ENCODE peak calls at places on chromosomes 5 and 9, in seven cellular contexts. W is IMR-90; J is cardiac muscle cell; H is CD4-positive, alpha-beta memory T cell; E is GM23338; O is pancreas; Y is GM23248. D is an unnamed sample. For H3K4me1, the result is how much of the 10 kb centered on the place peaks cover.

GRCh38 chr5:177491429-177491945 is 5.9 kb downstream of the PDLIM7 start:
- DNase-seq in H (peak), O (no peak), W (no peak), E (peak), J (peak), Y (peak), D (peak)

GRCh38 chr5:37086466-37087178 is 162.6 kb downstream of the CPLANE1 start:
- DNase-seq in O (no peak), H (no peak), J (no peak), Y (peak), W (peak), E (peak), D (no peak)

GRCh38 chr9:136267261-136268111 is 21.9 kb upstream of the QSOX2 start:
- DNase-seq in Y (peak), W (peak), H (peak), E (peak), O (peak), J (peak), D (peak)

GRCh38 chr5:177370488-177371119 is 12.9 kb downstream of the RGS14 start:
- DNase-seq in O (peak), Y (peak), J (peak), E (peak), W (peak), H (no peak), D (peak)

GRCh38 chr5:138809391-138809790 is 56.2 kb downstream of the CTNNA1 start:
- DNase-seq in J (no peak), W (peak), O (no peak), E (no peak), H (no peak), Y (peak), D (no peak)

GRCh38 chr5:14450055-14450524 is 131.5 kb upstream of the OTULINL start:
- DNase-seq in J (no peak), Y (peak), W (peak), E (no peak), O (no peak), H (no peak), D (no peak)

GRCh38 chr5:153775923-153776322 is 262.8 kb downstream of the FAM114A2 start:
- DNase-seq in O (no peak), J (no peak), W (no peak), Y (no peak), H (no peak), E (no peak), D (no peak)

GRCh38 chr9:93678199-93679019 is 102.0 kb downstream of the PHF2 start:
- DNase-seq in E (no peak), O (no peak), H (no peak), Y (no peak), J (no peak), W (no peak), D (no peak)

GRCh38 chr5:121979691-121980090 is 17.9 kb downstream of the SRFBP1 start:
- DNase-seq in E (no peak), H (no peak), Y (no peak), W (no peak), O (no peak), J (no peak), D (no peak)
- H3K27ac ChIP-seq in E (no peak), H (no peak), Y (no peak), W (no peak), O (no peak), J (no peak), D (no peak)

GRCh38 chr9:5629312-5630037 is 568 bp downstream of the RIC1 start:
- DNase-seq in E (peak), O (peak), W (no peak), H (no peak), J (peak), Y (peak), D (peak)
- H3K4me1 ChIP-seq in E (under half), O (under half), W (under half), H (half or more), J (under half), Y (under half), D (half or more)

GRCh38 chr5:145531038-145531734 is 304.0 kb downstream of the PRELID2 start:
- DNase-seq in E (no peak), H (no peak), O (peak), Y (peak), J (no peak), W (peak), D (no peak)
- H3K4me3 ChIP-seq in E (no peak), H (no peak), O (no peak), Y (no peak), J (no peak), W (no peak), D (no peak)

DNA sequence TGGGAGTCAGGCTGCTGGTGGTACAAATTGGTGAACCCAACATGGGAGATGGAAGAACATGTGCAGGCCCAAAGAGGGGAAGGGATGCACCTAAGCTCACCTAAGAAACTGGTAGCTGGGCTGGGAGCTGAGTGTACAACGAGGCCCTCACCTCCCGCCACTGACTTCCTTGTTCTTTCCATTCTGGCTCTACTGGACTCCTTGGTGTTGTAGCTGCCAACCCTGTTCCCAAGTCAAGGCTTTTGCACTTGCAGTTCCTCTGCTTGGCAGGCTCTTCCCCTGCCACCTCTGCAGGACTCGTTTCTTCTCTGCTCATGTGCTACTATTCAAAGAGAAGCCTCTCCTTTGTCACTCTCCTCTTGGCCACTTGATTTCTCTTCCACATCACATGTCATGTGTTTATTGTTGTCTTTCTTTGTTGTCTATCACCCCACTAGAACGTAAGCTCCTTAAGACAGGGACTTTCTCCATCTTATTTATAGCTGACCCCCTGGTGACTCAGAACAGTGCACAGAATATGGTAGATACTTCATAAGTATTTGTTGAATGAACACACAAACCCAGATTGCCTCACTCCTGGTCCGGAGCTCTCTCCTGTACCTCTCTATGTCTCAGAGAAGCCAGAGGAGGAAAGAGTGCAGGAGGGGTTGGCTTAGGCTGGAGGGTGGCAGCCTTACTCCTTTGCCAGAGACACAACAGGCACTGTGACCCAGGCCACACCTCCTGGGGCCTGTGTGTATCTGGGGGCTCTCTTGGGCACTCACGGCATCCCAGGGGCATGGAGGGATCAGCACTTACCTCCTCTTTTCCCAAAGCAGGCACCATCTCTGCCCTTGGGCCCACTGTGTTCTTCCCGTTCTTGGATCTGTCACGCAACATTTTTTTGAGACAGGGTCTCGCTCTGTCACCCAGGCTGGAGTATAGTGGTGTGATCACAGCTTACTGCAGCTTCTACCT is 5.2 kb upstream of the SPINK4 start:
- DNase-seq in W (peak), E (no peak), Y (peak), J (no peak), H (no peak), O (no peak), D (no peak)
- H3K27ac ChIP-seq in W (peak), E (no peak), Y (no peak), J (no peak), H (no peak), O (peak), D (no peak)

GRCh38 chr9:70402213-70402612 is 12.2 kb downstream of the KLF9 start:
- DNase-seq in Y (no peak), O (no peak), H (no peak), J (no peak), W (no peak), E (no peak), D (no peak)

GRCh38 chr9:70403618-70404025 is 10.8 kb downstream of the KLF9 start:
- DNase-seq in H (no peak), J (no peak), Y (peak), E (no peak), W (peak), O (no peak), D (no peak)

GRCh38 chr9:70405808-70406445 is 8.5 kb downstream of the KLF9 start:
- DNase-seq in W (no peak), J (no peak), E (peak), H (no peak), O (no peak), Y (no peak), D (no peak)

GRCh38 chr9:70403166-70403565 is 11.3 kb downstream of the KLF9 start:
- DNase-seq in Y (peak), J (no peak), W (no peak), H (no peak), E (no peak), O (no peak), D (no peak)

GRCh38 chr9:70404261-70404660 is 10.2 kb downstream of the KLF9 start:
- DNase-seq in H (no peak), W (no peak), O (no peak), J (no peak), Y (no peak), E (no peak), D (no peak)
- H3K4me1 ChIP-seq in H (half or more), W (under half), O (under half), J (under half), Y (under half), E (under half), D (under half)

GRCh38 chr9:17574342-17574741 is 4.5 kb upstream of the SH3GL2 start:
- DNase-seq in O (no peak), E (no peak), H (no peak), W (no peak), J (no peak), Y (peak), D (no peak)

GRCh38 chr9:17578577-17578910 is 322 bp upstream of the SH3GL2 start:
- DNase-seq in H (no peak), W (no peak), E (no peak), Y (no peak), O (no peak), J (no peak), D (no peak)

GRCh38 chr9:17578911-17579793 is at the start of gene SH3GL2:
- DNase-seq in H (no peak), J (peak), O (peak), E (peak), Y (peak), W (peak), D (peak)

DNA sequence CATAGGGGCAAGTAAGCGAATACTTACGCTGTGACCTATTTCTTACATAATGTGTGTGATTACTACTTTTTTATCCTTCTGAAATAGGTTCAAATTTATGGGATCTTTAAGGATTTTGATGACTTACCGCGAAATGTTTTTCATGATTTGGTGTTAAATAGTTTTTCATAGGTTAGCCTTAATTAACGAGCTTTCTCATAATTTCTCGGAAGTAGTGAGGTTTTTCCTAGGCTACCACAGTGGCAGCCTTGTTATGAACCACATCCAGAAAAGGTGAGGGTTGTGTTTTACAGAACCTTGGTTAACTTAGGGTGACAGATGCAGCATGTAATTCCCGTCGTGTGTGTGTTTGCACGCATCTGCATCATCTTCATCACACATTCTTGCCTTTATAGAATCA is 1.3 kb downstream of the SH3GL2 start:
- DNase-seq in J (no peak), W (no peak), Y (no peak), H (no peak), E (no peak), O (no peak), D (no peak)
- H3K4me3 ChIP-seq in J (no peak), W (no peak), Y (no peak), H (no peak), E (peak), O (no peak), D (no peak)

GRCh38 chr5:67746103-67746502 is 469.5 kb upstream of the PIK3R1 start:
- DNase-seq in E (no peak), H (no peak), O (no peak), J (no peak), W (no peak), Y (no peak), D (no peak)
- H3K27ac ChIP-seq in E (no peak), H (no peak), O (no peak), J (no peak), W (no peak), Y (no peak), D (no peak)